ENCODE peak calls at places on chromosome 21, in six cellular contexts. One of them, this sample, is unnamed.

GRCh38 chr21:35088235-35088865 is 39.2 kb upstream of the RUNX1 start:
- DNase-seq in stomach: no peak
- DNase-seq in tibial nerve: no peak
- DNase-seq in esophagus squamous epithelium: no peak
- DNase-seq in body of pancreas: no peak
- DNase-seq in endothelial cell of umbilical vein: no peak
- DNase-seq in this sample: no peak

GRCh38 chr21:20875741-20876140 is 122.5 kb upstream of the NCAM2 start:
- DNase-seq in tibial nerve: no peak
- DNase-seq in endothelial cell of umbilical vein: no peak
- DNase-seq in stomach: no peak
- DNase-seq in esophagus squamous epithelium: no peak
- DNase-seq in body of pancreas: no peak
- DNase-seq in this sample: no peak

GRCh38 chr21:16590658-16591057 is 860.9 kb downstream of the USP25 start:
- DNase-seq in endothelial cell of umbilical vein: no peak
- DNase-seq in tibial nerve: no peak
- DNase-seq in body of pancreas: no peak
- DNase-seq in esophagus squamous epithelium: no peak
- DNase-seq in stomach: no peak
- DNase-seq in this sample: no peak

GRCh38 chr21:34603002-34603709 is 11.8 kb downstream of the RCAN1 start:
- DNase-seq in esophagus squamous epithelium: no peak
- DNase-seq in body of pancreas: peak
- DNase-seq in tibial nerve: peak
- DNase-seq in stomach: peak
- DNase-seq in endothelial cell of umbilical vein: peak
- DNase-seq in this sample: peak

GRCh38 chr21:25733859-25734653 is 648 bp downstream of the ATP5PF start:
- DNase-seq in stomach: no peak
- DNase-seq in tibial nerve: no peak
- DNase-seq in endothelial cell of umbilical vein: peak
- DNase-seq in body of pancreas: no peak
- DNase-seq in esophagus squamous epithelium: no peak
- DNase-seq in this sample: no peak

GRCh38 chr21:37380349-37381323 is 14.1 kb downstream of the DYRK1A start:
- DNase-seq in endothelial cell of umbilical vein: no peak
- DNase-seq in body of pancreas: peak
- DNase-seq in esophagus squamous epithelium: no peak
- DNase-seq in stomach: peak
- DNase-seq in tibial nerve: no peak
- DNase-seq in this sample: no peak

GRCh38 chr21:14480601-14481000 is 65.5 kb downstream of the SAMSN1 start:
- DNase-seq in esophagus squamous epithelium: no peak
- DNase-seq in stomach: no peak
- DNase-seq in tibial nerve: no peak
- DNase-seq in body of pancreas: no peak
- DNase-seq in endothelial cell of umbilical vein: peak
- DNase-seq in this sample: no peak

GRCh38 chr21:14120091-14120734 is 90.5 kb downstream of the LIPI start:
- DNase-seq in stomach: peak
- DNase-seq in esophagus squamous epithelium: no peak
- DNase-seq in body of pancreas: peak
- DNase-seq in tibial nerve: no peak
- DNase-seq in endothelial cell of umbilical vein: no peak
- DNase-seq in this sample: no peak

GRCh38 chr21:26210614-26211013 is 40.0 kb upstream of the APP start:
- DNase-seq in endothelial cell of umbilical vein: no peak
- DNase-seq in esophagus squamous epithelium: no peak
- DNase-seq in body of pancreas: no peak
- DNase-seq in tibial nerve: no peak
- DNase-seq in stomach: no peak
- DNase-seq in this sample: no peak

GRCh38 chr21:33059319-33059894 is 10.5 kb upstream of the OLIG1 start:
- DNase-seq in endothelial cell of umbilical vein: no peak
- DNase-seq in stomach: no peak
- DNase-seq in esophagus squamous epithelium: no peak
- DNase-seq in tibial nerve: no peak
- DNase-seq in body of pancreas: no peak
- DNase-seq in this sample: no peak

GRCh38 chr21:28459193-28459592 is 533.5 kb downstream of the LTN1 start:
- DNase-seq in body of pancreas: no peak
- DNase-seq in stomach: no peak
- DNase-seq in esophagus squamous epithelium: no peak
- DNase-seq in endothelial cell of umbilical vein: no peak
- DNase-seq in tibial nerve: no peak
- DNase-seq in this sample: no peak

GRCh38 chr21:45662623-45663015 is 19.1 kb downstream of the PCBP3 start:
- DNase-seq in esophagus squamous epithelium: no peak
- DNase-seq in endothelial cell of umbilical vein: no peak
- DNase-seq in tibial nerve: no peak
- DNase-seq in stomach: no peak
- DNase-seq in body of pancreas: no peak
- DNase-seq in this sample: no peak
- H3K4me3 ChIP-seq in esophagus squamous epithelium: no peak
- H3K4me3 ChIP-seq in endothelial cell of umbilical vein: no peak
- H3K4me3 ChIP-seq in tibial nerve: no peak
- H3K4me3 ChIP-seq in stomach: no peak
- H3K4me3 ChIP-seq in body of pancreas: no peak
- H3K4me3 ChIP-seq in this sample: no peak

GRCh38 chr21:40466893-40467483 is 380.0 kb downstream of the DSCAM start:
- DNase-seq in stomach: no peak
- DNase-seq in body of pancreas: peak
- DNase-seq in esophagus squamous epithelium: no peak
- DNase-seq in tibial nerve: no peak
- DNase-seq in endothelial cell of umbilical vein: no peak
- DNase-seq in this sample: no peak
- TF ChIP-seq CTCF in stomach: peak
- TF ChIP-seq CTCF in body of pancreas: peak
- TF ChIP-seq CTCF in esophagus squamous epithelium: no peak
- TF ChIP-seq CTCF in tibial nerve: no peak
- TF ChIP-seq CTCF in endothelial cell of umbilical vein: no peak
- TF ChIP-seq CTCF in this sample: no peak

GRCh38 chr21:41767606-41768370 is 936 bp upstream of the RIPK4 start:
- DNase-seq in esophagus squamous epithelium: no peak
- DNase-seq in tibial nerve: no peak
- DNase-seq in body of pancreas: no peak
- DNase-seq in endothelial cell of umbilical vein: no peak
- DNase-seq in stomach: no peak
- DNase-seq in this sample: no peak

GRCh38 chr21:41768371-41769042 is 1.7 kb upstream of the RIPK4 start:
- DNase-seq in endothelial cell of umbilical vein: peak
- DNase-seq in tibial nerve: no peak
- DNase-seq in stomach: peak
- DNase-seq in body of pancreas: peak
- DNase-seq in esophagus squamous epithelium: no peak
- DNase-seq in this sample: no peak

GRCh38 chr21:41765393-41765950 is 1.4 kb downstream of the RIPK4 start:
- DNase-seq in endothelial cell of umbilical vein: no peak
- DNase-seq in tibial nerve: no peak
- DNase-seq in esophagus squamous epithelium: no peak
- DNase-seq in body of pancreas: no peak
- DNase-seq in stomach: no peak
- DNase-seq in this sample: no peak

GRCh38 chr21:41766051-41766882 is 585 bp downstream of the RIPK4 start:
- DNase-seq in tibial nerve: no peak
- DNase-seq in esophagus squamous epithelium: no peak
- DNase-seq in stomach: no peak
- DNase-seq in body of pancreas: peak
- DNase-seq in endothelial cell of umbilical vein: no peak
- DNase-seq in this sample: no peak

GRCh38 chr21:41766883-41767605 is at the start of gene RIPK4:
- DNase-seq in body of pancreas: peak
- DNase-seq in esophagus squamous epithelium: no peak
- DNase-seq in tibial nerve: no peak
- DNase-seq in stomach: peak
- DNase-seq in endothelial cell of umbilical vein: no peak
- DNase-seq in this sample: no peak
- TF ChIP-seq POLR2A in body of pancreas: peak
- TF ChIP-seq POLR2A in esophagus squamous epithelium: peak
- TF ChIP-seq POLR2A in tibial nerve: no peak
- TF ChIP-seq POLR2A in stomach: no peak
- TF ChIP-seq POLR2A in endothelial cell of umbilical vein: no peak
- TF ChIP-seq POLR2A in this sample: no peak

GRCh38 chr21:45856422-45856821 is 125.1 kb upstream of the COL6A1 start:
- DNase-seq in endothelial cell of umbilical vein: no peak
- DNase-seq in body of pancreas: no peak
- DNase-seq in stomach: peak
- DNase-seq in esophagus squamous epithelium: no peak
- DNase-seq in tibial nerve: no peak
- DNase-seq in this sample: no peak
- H3K4me3 ChIP-seq in endothelial cell of umbilical vein: no peak
- H3K4me3 ChIP-seq in body of pancreas: no peak
- H3K4me3 ChIP-seq in stomach: no peak
- H3K4me3 ChIP-seq in esophagus squamous epithelium: no peak
- H3K4me3 ChIP-seq in tibial nerve: no peak
- H3K4me3 ChIP-seq in this sample: no peak